ENCODE peak calls at places on chromosomes 1 and 21, in five cellular contexts. M is IMR-90, X is neural progenitor cell, C is fibroblast of the aortic adventitia, L is MM.1S. S is an unnamed sample.

GRCh38 chr1:81690881-81691453 is 109.8 kb upstream of the ADGRL2 start:
- DNase-seq in X (no peak), M (no peak), L (no peak), C (peak; percentile 59), S (peak; percentile 56)

GRCh38 chr1:68281946-68282615 is 49.8 kb upstream of the WLS start:
- DNase-seq in C (no peak), L (no peak), X (no peak), M (no peak), S (no peak)

GRCh38 chr1:55870076-55870475 is 654.9 kb upstream of the USP24 start:
- DNase-seq in X (no peak), L (no peak), M (no peak), C (peak; percentile 77), S (no peak)

GRCh38 chr1:11432526-11432925 is 46.4 kb upstream of the DISP3 start:
- DNase-seq in M (no peak), C (no peak), X (no peak), L (no peak), S (no peak)

GRCh38 chr1:85437139-85437538 is 27.8 kb downstream of the DDAH1 start:
- DNase-seq in M (no peak), C (no peak), L (no peak), X (no peak), S (no peak)

GRCh38 chr1:66316464-66317155 is 217.3 kb upstream of the SGIP1 start:
- DNase-seq in M (peak; percentile 23), L (no peak), X (no peak), C (peak; percentile 61), S (no peak)

GRCh38 chr21:46041183-46041582 is 56.7 kb upstream of the COL6A2 start:
- DNase-seq in L (no peak), X (no peak), M (no peak), C (no peak), S (no peak)

GRCh38 chr1:174799136-174799479 is 200.6 kb upstream of the CACYBP start:
- DNase-seq in M (no peak), L (no peak), X (no peak), C (no peak), S (no peak)

GRCh38 chr1:119688810-119689209 is 22.9 kb upstream of the PHGDH start:
- DNase-seq in X (peak; percentile 18), M (no peak), L (no peak), C (no peak), S (no peak)

GRCh38 chr1:209542585-209542984 is 40.9 kb upstream of the CAMK1G start:
- DNase-seq in X (no peak), L (peak; percentile 15), C (no peak), M (no peak), S (no peak)

GRCh38 chr1:91557039-91557690 is 56.5 kb downstream of the CDC7 start:
- DNase-seq in X (no peak), L (no peak), M (peak; percentile 30), C (peak; percentile 27), S (no peak)

GRCh38 chr1:47208374-47208850 is 18.6 kb upstream of the PDZK1IP1 start:
- DNase-seq in L (no peak), C (no peak), M (no peak), X (peak; percentile 70), S (no peak)

GRCh38 chr1:14926818-14927555 is 226.6 kb upstream of the TMEM51 start:
- DNase-seq in L (no peak), X (no peak), C (no peak), M (no peak), S (no peak)

GRCh38 chr21:41933259-41934079 is 20.3 kb downstream of the C2CD2 start:
- DNase-seq in X (no peak), C (peak; percentile 77), L (no peak), M (peak; percentile 56), S (peak; percentile 74)

GRCh38 chr1:54335396-54336056 is 70.7 kb downstream of the SSBP3 start:
- DNase-seq in M (peak; percentile 95), C (peak; percentile 96), L (no peak), X (no peak), S (peak; percentile 97)

GRCh38 chr1:58395355-58395754 is 151.2 kb downstream of the OMA1 start:
- DNase-seq in X (no peak), L (no peak), C (peak; percentile 90), M (peak; percentile 91), S (peak; percentile 82)

GRCh38 chr21:40014394-40014793 is 147.2 kb downstream of the PCP4 start:
- DNase-seq in M (no peak), X (no peak), C (no peak), L (no peak), S (no peak)

GRCh38 chr21:41536076-41536826 is 28.3 kb upstream of the TMPRSS2 start:
- DNase-seq in C (no peak), M (no peak), L (no peak), X (no peak), S (no peak)

GRCh38 chr1:38285807-38286530 is 239.4 kb upstream of the POU3F1 start:
- DNase-seq in X (peak; percentile 95), M (no peak), C (no peak), L (no peak), S (no peak)

GRCh38 chr1:119475866-119476439 is 31.1 kb upstream of the HSD3B1 start:
- DNase-seq in L (peak; percentile 31), M (peak; percentile 21), X (peak; percentile 77), C (peak; percentile 17), S (peak; percentile 33)

GRCh38 chr21:46083271-46084040 is 14.5 kb upstream of the COL6A2 start:
- DNase-seq in X (no peak), L (no peak), M (no peak), C (no peak), S (peak; percentile 64)

GRCh38 chr1:205438213-205439158 is 16.6 kb upstream of the LEMD1 start:
- DNase-seq in X (no peak), M (peak; percentile 65), L (no peak), C (peak; percentile 80), S (peak; percentile 70)

GRCh38 chr1:61743716-61744620 is 1.7 kb downstream of the PATJ start:
- DNase-seq in L (no peak), M (peak; percentile 8), C (peak; percentile 83), X (no peak), S (no peak)
- H3K4me3 ChIP-seq in L (no peak overlapping the region), M (no peak overlapping the region), C (no peak overlapping the region), X (peak overlapping the region; percentile 81), S (no peak overlapping the region)

GRCh38 chr1:153967109-153967999 is at the start of gene CREB3L4:
- DNase-seq in C (peak; percentile 99), L (peak; percentile 99), X (peak; percentile 97), M (peak; percentile 98), S (peak; percentile 99)
- TF ChIP-seq CTCF in C (peak; percentile 53), L (peak; percentile 61), X (peak; percentile 55), M (peak; percentile 60), S (peak; percentile 45)

GRCh38 chr1:177249231-177249630 is 78.5 kb downstream of the BRINP2 start:
- DNase-seq in C (no peak), L (no peak), X (no peak), M (no peak), S (no peak)

GRCh38 chr1:177243773-177244172 is 73.0 kb downstream of the BRINP2 start:
- DNase-seq in C (no peak), X (no peak), L (no peak), M (no peak), S (no peak)

GRCh38 chr1:177247777-177248176 is 77.0 kb downstream of the BRINP2 start:
- DNase-seq in L (no peak), X (no peak), C (no peak), M (no peak), S (no peak)

GRCh38 chr1:177248258-177248657 is 77.5 kb downstream of the BRINP2 start:
- DNase-seq in M (no peak), L (no peak), X (no peak), C (no peak), S (no peak)

GRCh38 chr1:177246710-177247588 is 76.2 kb downstream of the BRINP2 start:
- DNase-seq in C (peak; percentile 79), M (no peak), X (peak; percentile 28), L (no peak), S (peak; percentile 27)
- H3K4me3 ChIP-seq in C (no peak overlapping the region), M (no peak overlapping the region), X (no peak overlapping the region), L (no peak overlapping the region), S (no peak overlapping the region)

GRCh38 chr1:6982860-6983259 is 197.6 kb downstream of the CAMTA1 start:
- DNase-seq in C (no peak), X (no peak), L (no peak), M (no peak), S (no peak)
- TF ChIP-seq CTCF in C (no peak), X (no peak), L (no peak), M (no peak), S (no peak)

DNA sequence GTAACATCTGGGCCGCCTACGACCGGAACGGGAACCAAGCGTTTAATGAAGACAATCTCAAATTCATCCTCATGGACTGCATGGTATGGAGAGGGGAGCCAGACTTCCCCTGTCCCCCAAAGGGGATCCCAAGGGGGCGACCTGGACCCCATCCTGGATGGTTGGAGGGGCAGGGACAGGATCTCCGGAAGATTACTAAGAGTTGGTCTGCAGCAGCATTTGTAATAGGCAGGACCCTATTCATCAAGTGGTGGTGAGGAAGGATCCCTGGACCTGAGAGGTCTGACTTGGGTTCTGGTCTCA is 712 bp downstream of the LAMTOR2 start:
- DNase-seq in X (no peak), C (no peak), L (no peak), M (no peak), S (no peak)
- H3K4me3 ChIP-seq in X (peak overlapping the region; percentile 90), C (peak overlapping the region; percentile 81), L (peak overlapping the region; percentile 84), M (peak overlapping the region; percentile 83), S (peak overlapping the region; percentile 96)

GRCh38 chr1:30776097-30777059 is 18.8 kb upstream of the LAPTM5 start:
- DNase-seq in M (no peak), L (no peak), C (no peak), X (no peak), S (no peak)

GRCh38 chr1:30775433-30775975 is 17.9 kb upstream of the LAPTM5 start:
- DNase-seq in C (no peak), X (no peak), M (no peak), L (no peak), S (no peak)

GRCh38 chr1:30777060-30777905 is 19.7 kb upstream of the LAPTM5 start:
- DNase-seq in L (no peak), M (no peak), X (no peak), C (no peak), S (no peak)

GRCh38 chr1:30773722-30774121 is 16.1 kb upstream of the LAPTM5 start:
- DNase-seq in C (no peak), X (no peak), L (no peak), M (no peak), S (no peak)

DNA sequence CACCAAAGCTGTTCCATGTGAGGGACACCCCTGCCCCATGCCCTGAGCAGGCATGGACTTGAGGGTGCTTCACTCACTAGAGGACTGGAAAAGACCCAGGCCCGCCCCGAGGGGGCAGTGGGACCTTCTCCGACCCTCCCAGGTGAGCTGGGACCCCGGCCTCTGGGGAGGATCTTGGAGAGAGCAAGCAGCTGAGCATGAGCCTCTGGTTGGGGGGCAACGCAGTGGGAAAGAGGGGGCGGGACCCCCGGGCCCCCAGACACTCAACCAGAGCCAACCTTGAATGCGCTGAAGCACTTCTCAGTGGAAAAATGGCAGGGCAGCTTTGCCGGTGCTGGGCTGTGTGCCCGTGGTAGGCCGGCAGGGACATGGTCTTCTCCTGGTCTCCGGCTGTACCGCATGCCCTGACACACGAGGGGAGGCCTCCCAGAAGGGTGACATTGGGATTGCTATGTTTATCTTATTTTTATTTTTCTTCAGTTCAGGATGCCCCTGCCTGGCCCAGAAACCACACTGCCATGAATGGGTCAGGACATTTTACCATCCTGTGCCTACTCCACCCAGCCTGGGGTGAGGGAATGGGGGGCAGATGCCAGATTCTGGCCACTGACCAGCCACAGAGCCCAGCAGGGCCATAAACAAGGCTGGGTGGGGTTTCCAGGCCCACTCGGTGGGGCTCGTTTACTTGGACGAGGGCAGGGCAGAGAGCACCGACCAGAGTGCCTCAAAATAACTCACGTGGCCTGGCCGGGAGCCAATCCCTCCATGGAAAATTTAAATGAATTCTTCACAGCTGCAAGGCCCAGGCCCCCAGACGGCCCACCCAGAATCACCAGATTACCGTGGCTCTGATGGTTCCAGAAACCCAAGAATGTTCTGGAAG is 17.2 kb upstream of the LAPTM5 start:
- DNase-seq in X (no peak), L (no peak), C (no peak), M (no peak), S (no peak)
- TF ChIP-seq CTCF in X (no peak), L (no peak), C (no peak), M (no peak), S (no peak)

S was measured in fibroblast of villous mesenchyme.